ENCODE peak calls at places on chromosomes 13 and 19, in four cellular contexts. Y, C, D and I are unnamed samples.
A peak's percentile ranks its signal among the peaks of the same experiment; 100 is the strongest.

GRCh38 chr13:99313941-99314340 is 6.7 kb upstream of the GPR183 start:
- DNase-seq in C (no peak), D (no peak), Y (no peak), I (no peak)

GRCh38 chr13:74883834-74884233 is 598.1 kb downstream of the TBC1D4 start:
- DNase-seq in Y (peak; percentile 23), D (no peak), C (no peak), I (no peak)

GRCh38 chr13:23609414-23610186 is 39.4 kb downstream of the TNFRSF19 start:
- DNase-seq in C (peak; percentile 65), D (no peak), Y (peak; percentile 67), I (no peak)

GRCh38 chr19:16412596-16413355 is 59.0 kb downstream of the EPS15L1 start:
- DNase-seq in D (no peak), Y (no peak), C (no peak), I (no peak)

GRCh38 chr13:19713186-19713965 is 69.4 kb downstream of the PSPC1 start:
- DNase-seq in C (peak; percentile 54), Y (peak; percentile 72), D (no peak), I (no peak)

GRCh38 chr13:111629933-111630332 is 309.5 kb downstream of the TEX29 start:
- DNase-seq in C (no peak), D (no peak), Y (no peak), I (no peak)

GRCh38 chr13:97600438-97601080 is 166.6 kb downstream of the RAP2A start:
- DNase-seq in Y (peak; percentile 90), D (no peak), C (peak; percentile 33), I (no peak)

GRCh38 chr13:51518847-51519246 is 65.4 kb upstream of the WDFY2 start:
- DNase-seq in D (no peak), C (no peak), Y (no peak), I (no peak)

GRCh38 chr13:74158028-74158427 is 23.8 kb upstream of the KLF12 start:
- DNase-seq in D (no peak), C (no peak), Y (peak; percentile 60), I (no peak)

GRCh38 chr13:77460195-77460594 is 75.3 kb upstream of the SCEL start:
- DNase-seq in C (no peak), D (peak; percentile 39), Y (peak; percentile 57), I (no peak)

GRCh38 chr19:2477141-2477710 is 1.3 kb downstream of the GADD45B start:
- DNase-seq in C (no peak), D (peak; percentile 68), Y (peak; percentile 34), I (no peak)

GRCh38 chr19:3880471-3881271 is at the start of gene ATCAY:
- DNase-seq in Y (peak; percentile 3), C (no peak), D (no peak), I (peak; percentile 82)

GRCh38 chr13:26589754-26590153 is 32.3 kb downstream of the WASF3 start:
- DNase-seq in Y (peak; percentile 45), C (no peak), D (peak; percentile 45), I (no peak)

GRCh38 chr13:31227063-31227462 is 27.3 kb downstream of the B3GLCT start:
- DNase-seq in C (no peak), D (no peak), Y (no peak), I (no peak)

GRCh38 chr13:30690282-30691188 is 44.8 kb upstream of the ALOX5AP start:
- DNase-seq in C (peak; percentile 82), D (peak; percentile 38), Y (peak; percentile 98), I (peak; percentile 77)

GRCh38 chr13:81738364-81738763 is 1397.4 kb upstream of the SPRY2 start:
- DNase-seq in D (no peak), Y (no peak), C (no peak), I (no peak)

GRCh38 chr13:24038846-24039330 is 121.6 kb upstream of the SPATA13 start:
- DNase-seq in D (no peak), C (peak; percentile 50), Y (peak; percentile 38), I (no peak)

GRCh38 chr19:3111586-3112247 is 17.6 kb downstream of the GNA11 start:
- DNase-seq in Y (no peak), D (no peak), C (no peak), I (no peak)

DNA sequence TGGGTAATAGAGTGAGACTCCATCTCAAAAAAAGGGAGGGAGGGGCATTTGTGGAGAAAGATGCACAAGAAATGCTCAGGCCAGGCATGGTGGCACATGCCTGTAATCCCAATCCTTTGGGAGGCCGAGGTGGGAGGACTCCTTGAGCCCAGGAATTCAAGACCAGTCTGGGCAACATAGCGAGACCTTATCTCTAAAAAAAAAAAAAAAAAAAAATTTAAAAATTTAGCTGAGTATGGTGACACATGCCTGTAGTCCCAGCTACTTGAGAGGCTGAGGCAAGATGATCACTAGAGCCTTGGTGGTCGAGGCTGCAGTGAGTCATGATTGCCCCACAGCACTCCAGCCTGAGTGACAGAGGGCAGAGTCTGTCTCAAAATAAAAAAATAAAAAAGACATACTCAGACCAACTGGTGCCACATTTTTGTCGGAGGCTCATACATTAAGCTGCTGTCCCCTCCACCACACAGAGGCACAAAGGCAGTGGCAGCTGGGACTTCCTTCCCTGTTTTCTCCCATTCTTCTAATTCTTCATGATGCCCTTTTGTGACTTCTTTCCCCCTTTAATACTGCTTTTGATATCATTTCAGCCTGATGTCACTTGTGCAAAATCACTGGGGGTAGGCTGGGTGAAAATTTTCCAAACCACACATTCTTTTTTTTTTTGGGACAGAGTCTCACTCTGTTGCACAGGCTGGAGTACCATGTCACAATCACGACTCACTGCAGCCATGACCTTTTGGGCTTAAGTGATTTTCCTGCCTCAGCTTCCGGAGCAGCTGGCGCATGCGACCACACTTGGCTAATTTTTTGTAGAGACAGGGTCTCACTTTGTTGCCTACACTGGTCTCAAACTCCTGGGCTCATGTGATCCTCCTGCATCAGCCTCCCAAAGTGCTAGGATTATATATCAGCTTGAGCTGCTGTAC is 26.8 kb upstream of the CXCL17 start:
- DNase-seq in C (no peak), Y (no peak), D (no peak), I (no peak)
- TF ChIP-seq CTCF in C (no peak), Y (no peak), D (no peak), I (no peak)

GRCh38 chr19:39345956-39346355 is 3.7 kb downstream of the SAMD4B start:
- DNase-seq in C (no peak), D (no peak), Y (no peak), I (no peak)

GRCh38 chr19:39339636-39340035 is 2.6 kb upstream of the SAMD4B start:
- DNase-seq in C (no peak), D (no peak), Y (no peak), I (no peak)

GRCh38 chr19:39341720-39342604 is at the start of gene SAMD4B:
- DNase-seq in D (peak; percentile 99), C (peak; percentile 90), Y (peak; percentile 99), I (peak; percentile 99)

GRCh38 chr19:39342647-39343305 is 555 bp downstream of the SAMD4B start:
- DNase-seq in D (no peak), C (no peak), Y (peak; percentile 29), I (peak; percentile 30)

GRCh38 chr19:39341122-39341719 is 1.0 kb upstream of the SAMD4B start:
- DNase-seq in D (peak; percentile 29), C (no peak), Y (peak; percentile 38), I (peak; percentile 27)
- TF ChIP-seq CTCF in D (no peak), C (peak; percentile 26), Y (no peak), I (no peak)

GRCh38 chr19:58579473-58580142 is 6.5 kb upstream of the MZF1 start:
- DNase-seq in C (no peak), D (no peak), Y (no peak), I (no peak)

GRCh38 chr19:58584498-58585441 is 11.6 kb upstream of the MZF1 start:
- DNase-seq in C (no peak), D (no peak), Y (no peak), I (no peak)

GRCh38 chr19:58578430-58578925 is 5.3 kb upstream of the MZF1 start:
- DNase-seq in Y (no peak), D (no peak), C (no peak), I (no peak)

GRCh38 chr19:58582985-58583384 is 9.8 kb upstream of the MZF1 start:
- DNase-seq in C (no peak), D (no peak), Y (no peak), I (no peak)

DNA sequence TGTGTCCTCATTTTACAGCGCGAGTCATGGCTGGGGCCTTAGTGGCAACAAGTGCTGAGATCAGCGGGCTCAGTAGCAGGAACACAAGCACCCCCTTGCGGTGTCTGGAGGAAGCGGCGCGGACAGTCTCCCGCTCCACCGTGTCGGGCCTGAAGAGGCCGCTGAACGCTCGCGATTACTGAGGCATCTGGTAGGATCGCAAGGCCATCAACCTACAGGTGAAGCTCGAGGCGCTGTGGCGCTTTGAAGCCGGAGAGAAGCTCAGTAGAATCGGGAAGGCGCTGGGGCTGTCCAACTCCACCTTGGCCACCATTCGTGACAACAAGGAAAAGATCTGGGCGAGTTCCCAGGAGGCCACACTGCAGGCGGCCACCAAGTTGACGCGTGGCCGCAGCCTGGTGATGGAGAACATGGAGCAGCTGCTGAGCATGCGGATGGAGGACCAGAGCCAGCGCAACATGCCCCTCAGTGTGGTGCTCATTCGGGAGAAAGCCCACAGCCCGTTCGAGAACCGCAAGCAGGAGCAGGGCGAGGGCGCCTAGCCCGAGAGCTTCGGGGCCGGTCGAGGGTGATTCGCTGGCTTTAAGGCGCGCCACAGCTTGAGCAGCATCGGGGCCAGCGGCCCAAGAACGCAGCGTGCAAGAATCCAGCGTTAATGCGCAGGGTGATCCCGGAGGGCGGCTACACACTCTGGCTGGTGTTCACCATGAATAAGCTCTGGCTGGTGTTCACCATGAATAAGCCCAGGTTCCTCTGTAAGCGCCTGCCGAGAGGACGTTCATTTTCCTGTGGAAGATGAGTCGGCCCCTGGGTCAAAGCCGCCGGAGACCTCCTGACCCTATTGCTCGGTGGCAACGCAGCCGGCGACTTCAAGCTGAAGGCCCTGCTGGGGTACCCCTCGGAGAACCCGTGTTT is 8.3 kb upstream of the MZF1 start:
- DNase-seq in C (peak; percentile 44), Y (peak; percentile 90), D (peak; percentile 89), I (peak; percentile 87)
- TF ChIP-seq CTCF in C (peak; percentile 88), Y (peak; percentile 98), D (peak; percentile 86), I (peak; percentile 82)

GRCh38 chr19:5541456-5541855 is 26.3 kb downstream of the TINCR start:
- DNase-seq in C (no peak), D (no peak), Y (peak; percentile 36), I (no peak)

GRCh38 chr19:5545051-5545450 is 22.7 kb downstream of the TINCR start:
- DNase-seq in Y (no peak), C (no peak), D (no peak), I (no peak)

GRCh38 chr19:5539431-5539833 is 28.3 kb downstream of the TINCR start:
- DNase-seq in C (no peak), Y (no peak), D (no peak), I (peak; percentile 80)

GRCh38 chr19:5540208-5540607 is 27.5 kb downstream of the TINCR start:
- DNase-seq in Y (no peak), D (no peak), C (no peak), I (no peak)

DNA sequence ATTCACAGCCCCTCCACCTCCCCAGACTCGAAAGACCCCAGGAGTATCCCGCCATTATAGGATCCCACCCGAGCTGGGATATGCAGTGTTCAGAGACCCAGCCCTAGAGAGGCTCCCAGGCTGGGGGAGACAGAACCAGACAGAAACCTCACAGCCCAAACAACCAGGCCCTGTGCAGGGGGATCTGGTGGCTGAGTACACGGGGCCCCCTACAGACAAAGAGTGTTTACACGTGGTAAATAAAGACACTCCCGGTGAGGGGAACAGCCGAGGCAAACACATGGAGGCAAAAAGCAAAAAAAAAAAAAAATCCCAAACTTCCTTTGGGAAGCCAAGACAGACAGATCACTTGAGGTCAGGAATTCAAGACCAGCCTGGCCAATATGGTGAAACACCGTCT is 25.1 kb downstream of the TINCR start:
- DNase-seq in C (no peak), Y (peak; percentile 15), D (no peak), I (no peak)
- TF ChIP-seq CTCF in C (no peak), Y (peak; percentile 14), D (no peak), I (no peak)

DNA sequence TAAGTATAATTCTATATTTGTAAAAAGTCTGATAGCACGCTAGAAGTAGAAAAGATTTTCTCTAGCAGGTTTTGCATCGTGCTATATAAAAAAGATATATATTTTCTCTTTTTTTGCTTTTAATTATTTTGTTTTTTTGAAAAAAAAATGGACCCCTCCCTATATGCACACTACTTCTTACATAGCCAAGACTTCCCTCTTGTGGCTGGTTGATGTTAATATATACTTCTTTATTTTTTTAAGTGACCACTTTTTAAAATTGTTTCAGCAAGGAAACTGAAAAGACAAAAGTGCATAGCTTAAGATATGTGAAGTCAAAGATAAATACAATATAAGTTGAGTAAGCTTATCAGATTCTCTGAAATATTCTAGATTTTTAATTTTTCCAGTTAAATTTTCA is 1202.8 kb downstream of the DIAPH3 start:
- DNase-seq in D (no peak), C (peak; percentile 35), Y (peak; percentile 17), I (no peak)
- TF ChIP-seq CTCF in D (no peak), C (peak; percentile 34), Y (no peak), I (peak; percentile 60)